ENCODE peak calls at places on chromosomes 13 and 19, in seven cellular contexts. C is stimulated activated CD4-positive, alpha-beta T cell treated with anti-CD3 and anti-CD28 coated beads, Interleukin-4, amount 100 ng/mL, for 24 hours; K is T follicular helper cell; S is psoas muscle; B is SK-N-DZ; H is Karpas-422; V is hepatocyte. E is an unnamed sample.

GRCh38 chr19:32208060-32208459 is 137.3 kb upstream of the ZNF507 start:
- DNase-seq in K (no peak), B (no peak), S (no peak), H (no peak), V (no peak), C (no peak), E (no peak)

GRCh38 chr13:109465151-109465550 is 321.2 kb downstream of the IRS2 start:
- DNase-seq in B (no peak), H (no peak), S (no peak), V (no peak), C (no peak), K (no peak), E (no peak)

GRCh38 chr19:3375221-3376088 is 9.1 kb downstream of the NFIC start:
- DNase-seq in B (no peak), S (peak; percentile 97), C (no peak), K (no peak), H (no peak), V (no peak), E (no peak)

GRCh38 chr13:112664501-112665203 is 25.2 kb upstream of the ATP11A start:
- DNase-seq in K (no peak), S (no peak), C (no peak), H (no peak), V (no peak), B (no peak), E (no peak)

GRCh38 chr19:46990998-46991676 is 28.5 kb upstream of the NPAS1 start:
- DNase-seq in K (peak; percentile 49), H (peak; percentile 75), V (peak; percentile 90), B (peak; percentile 47), C (peak; percentile 73), S (peak; percentile 80), E (no peak)

GRCh38 chr13:75637101-75637774 is 1.1 kb downstream of the LMO7 start:
- DNase-seq in C (no peak), V (no peak), H (peak; percentile 43), S (no peak), B (no peak), K (no peak), E (no peak)

GRCh38 chr13:24271611-24272451 is 37.5 kb upstream of the C1QTNF9 start:
- DNase-seq in C (peak; percentile 64), H (no peak), S (peak; percentile 48), V (peak; percentile 44), K (peak; percentile 66), B (peak; percentile 12), E (peak; percentile 89)

GRCh38 chr19:21256722-21257121 is 72.5 kb downstream of the ZNF708 start:
- DNase-seq in K (no peak), C (no peak), S (no peak), B (peak; percentile 5), H (peak; percentile 58), V (peak; percentile 16), E (no peak)

GRCh38 chr19:2247433-2248101 is 1.6 kb upstream of the AMH start:
- DNase-seq in C (no peak), V (no peak), S (no peak), K (no peak), H (no peak), B (no peak), E (no peak)

E was measured in naive thymus-derived CD8-positive, alpha-beta T cell.